ENCODE peak calls at places on chromosome 4, in six cellular contexts. One of them, this sample, is unnamed. For H3K4me1 and H3K27me3, the result is how much of the 10 kb centered on the place peaks cover.

GRCh38 chr4:173461170-173461569 is 62.3 kb upstream of the SCRG1 start:
- DNase-seq in cardiac muscle cell: no peak
- DNase-seq in prostate gland: no peak
- DNase-seq in body of pancreas: no peak
- DNase-seq in psoas muscle: no peak
- DNase-seq in mesenchymal stem cell: no peak
- DNase-seq in this sample: no peak

GRCh38 chr4:168685136-168685535 is 188.3 kb downstream of the PALLD start:
- DNase-seq in prostate gland: no peak
- DNase-seq in psoas muscle: no peak
- DNase-seq in body of pancreas: no peak
- DNase-seq in mesenchymal stem cell: no peak
- DNase-seq in cardiac muscle cell: no peak
- DNase-seq in this sample: no peak

GRCh38 chr4:116702949-116703348 is 382.4 kb downstream of the TRAM1L1 start:
- DNase-seq in body of pancreas: peak
- DNase-seq in prostate gland: no peak
- DNase-seq in psoas muscle: no peak
- DNase-seq in mesenchymal stem cell: peak
- DNase-seq in cardiac muscle cell: no peak
- DNase-seq in this sample: peak

GRCh38 chr4:177047851-177048174 is 255.1 kb upstream of the VEGFC start:
- DNase-seq in body of pancreas: no peak
- DNase-seq in prostate gland: no peak
- DNase-seq in psoas muscle: no peak
- DNase-seq in mesenchymal stem cell: no peak
- DNase-seq in cardiac muscle cell: no peak
- DNase-seq in this sample: no peak

GRCh38 chr4:74219241-74219640 is 61.3 kb downstream of the MTHFD2L start:
- DNase-seq in psoas muscle: no peak
- DNase-seq in prostate gland: no peak
- DNase-seq in body of pancreas: no peak
- DNase-seq in mesenchymal stem cell: no peak
- DNase-seq in cardiac muscle cell: no peak
- DNase-seq in this sample: peak

GRCh38 chr4:155950461-155950860 is 3.2 kb downstream of the CTSO start:
- DNase-seq in cardiac muscle cell: no peak
- DNase-seq in mesenchymal stem cell: no peak
- DNase-seq in body of pancreas: no peak
- DNase-seq in psoas muscle: no peak
- DNase-seq in prostate gland: no peak
- DNase-seq in this sample: no peak

GRCh38 chr4:98536631-98537030 is 121.8 kb downstream of the TSPAN5 start:
- DNase-seq in cardiac muscle cell: no peak
- DNase-seq in psoas muscle: no peak
- DNase-seq in mesenchymal stem cell: no peak
- DNase-seq in body of pancreas: no peak
- DNase-seq in prostate gland: no peak
- DNase-seq in this sample: no peak

GRCh38 chr4:7857238-7857701 is 82.4 kb downstream of the AFAP1 start:
- DNase-seq in prostate gland: no peak
- DNase-seq in mesenchymal stem cell: peak
- DNase-seq in cardiac muscle cell: peak
- DNase-seq in psoas muscle: peak
- DNase-seq in body of pancreas: peak
- DNase-seq in this sample: peak

GRCh38 chr4:45467157-45467556 is 656.7 kb downstream of the GABRG1 start:
- DNase-seq in mesenchymal stem cell: no peak
- DNase-seq in body of pancreas: no peak
- DNase-seq in prostate gland: no peak
- DNase-seq in cardiac muscle cell: no peak
- DNase-seq in psoas muscle: no peak
- DNase-seq in this sample: no peak

GRCh38 chr4:169314906-169315305 is 44.1 kb upstream of the SH3RF1 start:
- DNase-seq in prostate gland: peak
- DNase-seq in mesenchymal stem cell: peak
- DNase-seq in cardiac muscle cell: peak
- DNase-seq in body of pancreas: peak
- DNase-seq in psoas muscle: peak
- DNase-seq in this sample: peak

GRCh38 chr4:77854431-77855111 is 8.1 kb upstream of the MRPL1 start:
- DNase-seq in cardiac muscle cell: no peak
- DNase-seq in mesenchymal stem cell: no peak
- DNase-seq in prostate gland: no peak
- DNase-seq in psoas muscle: no peak
- DNase-seq in body of pancreas: no peak
- DNase-seq in this sample: peak

GRCh38 chr4:121219222-121219621 is 55.1 kb upstream of the TNIP3 start:
- DNase-seq in prostate gland: no peak
- DNase-seq in psoas muscle: no peak
- DNase-seq in mesenchymal stem cell: peak
- DNase-seq in cardiac muscle cell: no peak
- DNase-seq in body of pancreas: no peak
- DNase-seq in this sample: no peak

GRCh38 chr4:176898791-176899190 is 106.1 kb upstream of the VEGFC start:
- DNase-seq in body of pancreas: no peak
- DNase-seq in psoas muscle: no peak
- DNase-seq in cardiac muscle cell: no peak
- DNase-seq in prostate gland: no peak
- DNase-seq in mesenchymal stem cell: no peak
- DNase-seq in this sample: no peak

GRCh38 chr4:130530505-130530904 is 1434.6 kb downstream of the C4orf33 start:
- DNase-seq in psoas muscle: no peak
- DNase-seq in cardiac muscle cell: no peak
- DNase-seq in mesenchymal stem cell: no peak
- DNase-seq in prostate gland: no peak
- DNase-seq in body of pancreas: no peak
- DNase-seq in this sample: no peak

GRCh38 chr4:128288689-128289106 is 1.1 kb upstream of the PGRMC2 start:
- DNase-seq in psoas muscle: no peak
- DNase-seq in mesenchymal stem cell: peak
- DNase-seq in cardiac muscle cell: no peak
- DNase-seq in prostate gland: peak
- DNase-seq in body of pancreas: peak
- DNase-seq in this sample: peak

GRCh38 chr4:151228196-151229119 is 48.5 kb upstream of the PRSS48 start:
- DNase-seq in prostate gland: no peak
- DNase-seq in mesenchymal stem cell: no peak
- DNase-seq in psoas muscle: no peak
- DNase-seq in cardiac muscle cell: no peak
- DNase-seq in body of pancreas: no peak
- DNase-seq in this sample: no peak

GRCh38 chr4:158875455-158875854 is 106.6 kb downstream of the FNIP2 start:
- DNase-seq in body of pancreas: no peak
- DNase-seq in psoas muscle: no peak
- DNase-seq in cardiac muscle cell: no peak
- DNase-seq in mesenchymal stem cell: no peak
- DNase-seq in prostate gland: no peak
- DNase-seq in this sample: no peak

GRCh38 chr4:104879367-104879766 is 267.3 kb upstream of the TET2 start:
- DNase-seq in prostate gland: no peak
- DNase-seq in psoas muscle: no peak
- DNase-seq in body of pancreas: no peak
- DNase-seq in mesenchymal stem cell: no peak
- DNase-seq in cardiac muscle cell: no peak
- DNase-seq in this sample: peak

DNA sequence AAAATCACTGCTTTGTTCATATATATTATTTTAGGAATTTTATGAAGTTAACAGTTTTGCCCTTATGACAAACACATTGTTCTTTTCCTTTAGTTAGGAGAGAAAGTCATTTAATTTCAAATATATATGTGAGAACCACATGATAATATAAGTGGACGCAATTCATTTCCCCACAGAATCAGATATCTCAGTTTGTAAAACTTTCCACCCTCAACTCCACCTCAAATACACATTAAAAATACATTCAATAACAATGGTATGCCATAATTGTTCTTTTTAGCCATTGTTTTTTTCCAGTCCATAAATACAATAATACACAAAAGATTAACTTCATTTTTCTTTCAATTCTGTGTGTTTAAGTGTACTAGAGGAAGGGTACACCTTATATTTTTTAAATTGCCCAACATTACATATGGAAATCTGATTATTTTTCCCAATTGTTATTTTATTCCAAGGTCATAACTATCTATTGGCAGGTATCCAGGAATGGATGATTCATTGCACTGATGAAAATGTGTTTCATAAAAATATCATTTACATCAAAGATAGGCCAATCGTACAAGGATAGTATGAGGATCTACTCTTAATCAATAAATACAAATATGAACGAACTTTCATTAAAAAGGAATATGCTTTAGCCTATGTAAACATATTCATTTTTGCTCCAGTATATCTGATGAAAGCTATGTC is 125.0 kb downstream of the PPP3CA start:
- DNase-seq in body of pancreas: no peak
- DNase-seq in prostate gland: no peak
- DNase-seq in psoas muscle: no peak
- DNase-seq in mesenchymal stem cell: no peak
- DNase-seq in cardiac muscle cell: no peak
- DNase-seq in this sample: no peak
- H3K4me1 ChIP-seq in body of pancreas: under half
- H3K4me1 ChIP-seq in prostate gland: under half
- H3K4me1 ChIP-seq in psoas muscle: half or more
- H3K4me1 ChIP-seq in mesenchymal stem cell: under half
- H3K4me1 ChIP-seq in cardiac muscle cell: under half
- H3K4me1 ChIP-seq in this sample: under half

GRCh38 chr4:16082424-16083216 is 1.2 kb downstream of the PROM1 start:
- DNase-seq in psoas muscle: no peak
- DNase-seq in prostate gland: no peak
- DNase-seq in mesenchymal stem cell: peak
- DNase-seq in body of pancreas: peak
- DNase-seq in cardiac muscle cell: peak
- DNase-seq in this sample: no peak
- H3K27me3 ChIP-seq in psoas muscle: half or more
- H3K27me3 ChIP-seq in prostate gland: under half
- H3K27me3 ChIP-seq in mesenchymal stem cell: half or more
- H3K27me3 ChIP-seq in body of pancreas: under half
- H3K27me3 ChIP-seq in cardiac muscle cell: under half
- H3K27me3 ChIP-seq in this sample: half or more

GRCh38 chr4:85672959-85673358 is 198.0 kb downstream of the ARHGAP24 start:
- DNase-seq in body of pancreas: no peak
- DNase-seq in mesenchymal stem cell: no peak
- DNase-seq in psoas muscle: no peak
- DNase-seq in prostate gland: no peak
- DNase-seq in cardiac muscle cell: no peak
- DNase-seq in this sample: no peak
- H3K4me1 ChIP-seq in body of pancreas: under half
- H3K4me1 ChIP-seq in mesenchymal stem cell: under half
- H3K4me1 ChIP-seq in psoas muscle: under half
- H3K4me1 ChIP-seq in prostate gland: under half
- H3K4me1 ChIP-seq in cardiac muscle cell: under half
- H3K4me1 ChIP-seq in this sample: under half

GRCh38 chr4:89288430-89288829 is 19.2 kb downstream of the GPRIN3 start:
- DNase-seq in body of pancreas: no peak
- DNase-seq in prostate gland: no peak
- DNase-seq in psoas muscle: no peak
- DNase-seq in mesenchymal stem cell: no peak
- DNase-seq in cardiac muscle cell: no peak
- DNase-seq in this sample: no peak
- H3K27me3 ChIP-seq in body of pancreas: under half
- H3K27me3 ChIP-seq in prostate gland: under half
- H3K27me3 ChIP-seq in psoas muscle: under half
- H3K27me3 ChIP-seq in mesenchymal stem cell: under half
- H3K27me3 ChIP-seq in cardiac muscle cell: under half
- H3K27me3 ChIP-seq in this sample: under half

GRCh38 chr4:126109836-126110235 is 795.1 kb downstream of the FAT4 start:
- DNase-seq in prostate gland: no peak
- DNase-seq in body of pancreas: no peak
- DNase-seq in mesenchymal stem cell: no peak
- DNase-seq in psoas muscle: no peak
- DNase-seq in cardiac muscle cell: no peak
- DNase-seq in this sample: no peak

GRCh38 chr4:126106658-126107057 is 791.9 kb downstream of the FAT4 start:
- DNase-seq in mesenchymal stem cell: no peak
- DNase-seq in cardiac muscle cell: no peak
- DNase-seq in psoas muscle: no peak
- DNase-seq in body of pancreas: no peak
- DNase-seq in prostate gland: no peak
- DNase-seq in this sample: no peak
- H3K4me1 ChIP-seq in mesenchymal stem cell: under half
- H3K4me1 ChIP-seq in cardiac muscle cell: under half
- H3K4me1 ChIP-seq in psoas muscle: under half
- H3K4me1 ChIP-seq in body of pancreas: under half
- H3K4me1 ChIP-seq in prostate gland: under half
- H3K4me1 ChIP-seq in this sample: under half

GRCh38 chr4:93825551-93826216 is 2.9 kb upstream of the ATOH1 start:
- DNase-seq in mesenchymal stem cell: no peak
- DNase-seq in prostate gland: no peak
- DNase-seq in cardiac muscle cell: no peak
- DNase-seq in body of pancreas: no peak
- DNase-seq in psoas muscle: no peak
- DNase-seq in this sample: no peak
- H3K27me3 ChIP-seq in mesenchymal stem cell: half or more
- H3K27me3 ChIP-seq in prostate gland: under half
- H3K27me3 ChIP-seq in cardiac muscle cell: half or more
- H3K27me3 ChIP-seq in body of pancreas: under half
- H3K27me3 ChIP-seq in psoas muscle: half or more
- H3K27me3 ChIP-seq in this sample: half or more

GRCh38 chr4:132540797-132541196 is 608.3 kb upstream of the PCDH10 start:
- DNase-seq in prostate gland: no peak
- DNase-seq in mesenchymal stem cell: no peak
- DNase-seq in body of pancreas: no peak
- DNase-seq in cardiac muscle cell: no peak
- DNase-seq in psoas muscle: no peak
- DNase-seq in this sample: no peak
- H3K4me1 ChIP-seq in prostate gland: under half
- H3K4me1 ChIP-seq in mesenchymal stem cell: under half
- H3K4me1 ChIP-seq in body of pancreas: under half
- H3K4me1 ChIP-seq in cardiac muscle cell: under half
- H3K4me1 ChIP-seq in psoas muscle: under half
- H3K4me1 ChIP-seq in this sample: under half

DNA sequence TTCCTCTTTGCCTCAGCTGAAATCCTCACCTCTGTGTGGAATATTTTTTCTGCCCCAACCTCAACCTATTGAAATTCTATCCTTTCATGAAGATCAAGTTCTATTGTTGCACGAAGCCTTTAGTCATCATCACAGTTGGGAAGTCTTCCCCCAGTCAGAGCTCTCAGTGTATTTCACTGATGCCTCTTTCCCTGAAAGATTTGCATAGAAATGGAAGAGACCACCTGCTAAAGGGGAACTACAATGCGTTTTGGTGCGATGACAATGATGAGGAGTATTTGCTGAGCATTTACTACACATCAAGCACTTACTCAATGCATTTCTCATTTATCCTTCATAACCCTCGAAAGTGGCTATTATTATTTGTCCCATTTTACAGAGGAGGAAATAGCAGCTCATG is 151.2 kb upstream of the KLF3 start:
- DNase-seq in prostate gland: no peak
- DNase-seq in mesenchymal stem cell: no peak
- DNase-seq in body of pancreas: no peak
- DNase-seq in cardiac muscle cell: no peak
- DNase-seq in psoas muscle: no peak
- DNase-seq in this sample: no peak
- H3K27me3 ChIP-seq in prostate gland: under half
- H3K27me3 ChIP-seq in mesenchymal stem cell: under half
- H3K27me3 ChIP-seq in body of pancreas: under half
- H3K27me3 ChIP-seq in cardiac muscle cell: under half
- H3K27me3 ChIP-seq in psoas muscle: under half
- H3K27me3 ChIP-seq in this sample: under half

GRCh38 chr4:13907255-13907751 is 279.8 kb upstream of the BOD1L1 start:
- DNase-seq in mesenchymal stem cell: peak
- DNase-seq in psoas muscle: no peak
- DNase-seq in cardiac muscle cell: no peak
- DNase-seq in body of pancreas: peak
- DNase-seq in prostate gland: no peak
- DNase-seq in this sample: peak
- H3K4me1 ChIP-seq in mesenchymal stem cell: under half
- H3K4me1 ChIP-seq in psoas muscle: under half
- H3K4me1 ChIP-seq in cardiac muscle cell: under half
- H3K4me1 ChIP-seq in body of pancreas: under half
- H3K4me1 ChIP-seq in prostate gland: under half
- H3K4me1 ChIP-seq in this sample: under half

This sample was measured in foreskin keratinocyte.